ENCODE peak calls at places on chromosomes 16 and 17, in six cellular contexts. One of them, this sample, is unnamed.

GRCh38 chr17:7884581-7885356 is 3.8 kb upstream of the CHD3 start:
- DNase-seq in heart right ventricle: no peak
- DNase-seq in breast epithelium: no peak
- DNase-seq in upper lobe of right lung: peak
- DNase-seq in SK-N-SH: peak
- DNase-seq in ovary: peak
- DNase-seq in this sample: no peak

GRCh38 chr17:71412803-71413202 is 708.0 kb upstream of the SOX9 start:
- DNase-seq in breast epithelium: no peak
- DNase-seq in upper lobe of right lung: no peak
- DNase-seq in ovary: no peak
- DNase-seq in SK-N-SH: no peak
- DNase-seq in heart right ventricle: no peak
- DNase-seq in this sample: peak

GRCh38 chr17:49018673-49019215 is 21.6 kb downstream of the IGF2BP1 start:
- DNase-seq in heart right ventricle: no peak
- DNase-seq in breast epithelium: no peak
- DNase-seq in upper lobe of right lung: no peak
- DNase-seq in ovary: no peak
- DNase-seq in SK-N-SH: no peak
- DNase-seq in this sample: no peak

GRCh38 chr16:23859713-23860269 is 24.0 kb downstream of the PRKCB start:
- DNase-seq in ovary: no peak
- DNase-seq in upper lobe of right lung: no peak
- DNase-seq in breast epithelium: no peak
- DNase-seq in heart right ventricle: no peak
- DNase-seq in SK-N-SH: no peak
- DNase-seq in this sample: no peak

GRCh38 chr16:11405331-11406176 is 60.3 kb downstream of the RMI2 start:
- DNase-seq in breast epithelium: no peak
- DNase-seq in SK-N-SH: peak
- DNase-seq in upper lobe of right lung: no peak
- DNase-seq in ovary: no peak
- DNase-seq in heart right ventricle: no peak
- DNase-seq in this sample: peak

GRCh38 chr16:71666928-71667707 is 41.1 kb downstream of the MARVELD3 start:
- DNase-seq in SK-N-SH: no peak
- DNase-seq in upper lobe of right lung: no peak
- DNase-seq in ovary: no peak
- DNase-seq in heart right ventricle: no peak
- DNase-seq in breast epithelium: no peak
- DNase-seq in this sample: no peak

GRCh38 chr16:1333149-1333812 is at the start of gene BAIAP3:
- DNase-seq in heart right ventricle: no peak
- DNase-seq in upper lobe of right lung: no peak
- DNase-seq in ovary: no peak
- DNase-seq in SK-N-SH: peak
- DNase-seq in breast epithelium: no peak
- DNase-seq in this sample: peak

GRCh38 chr17:1328437-1328836 is 49.0 kb downstream of the TRARG1 start:
- DNase-seq in SK-N-SH: no peak
- DNase-seq in heart right ventricle: no peak
- DNase-seq in ovary: no peak
- DNase-seq in breast epithelium: no peak
- DNase-seq in upper lobe of right lung: peak
- DNase-seq in this sample: no peak

GRCh38 chr17:40107266-40107980 is 7.0 kb upstream of the NR1D1 start:
- DNase-seq in SK-N-SH: no peak
- DNase-seq in ovary: peak
- DNase-seq in heart right ventricle: peak
- DNase-seq in breast epithelium: no peak
- DNase-seq in upper lobe of right lung: no peak
- DNase-seq in this sample: no peak

GRCh38 chr17:63773272-63774140 is at the start of gene CCDC47:
- DNase-seq in ovary: peak
- DNase-seq in heart right ventricle: peak
- DNase-seq in breast epithelium: peak
- DNase-seq in upper lobe of right lung: peak
- DNase-seq in SK-N-SH: peak
- DNase-seq in this sample: peak

GRCh38 chr17:63775420-63775819 is 1.4 kb downstream of the DDX42 start:
- DNase-seq in upper lobe of right lung: no peak
- DNase-seq in heart right ventricle: no peak
- DNase-seq in ovary: no peak
- DNase-seq in SK-N-SH: peak
- DNase-seq in breast epithelium: no peak
- DNase-seq in this sample: peak

GRCh38 chr17:63772801-63773271 is 561 bp downstream of the CCDC47 start:
- DNase-seq in upper lobe of right lung: no peak
- DNase-seq in ovary: no peak
- DNase-seq in heart right ventricle: no peak
- DNase-seq in SK-N-SH: peak
- DNase-seq in breast epithelium: no peak
- DNase-seq in this sample: peak

GRCh38 chr17:63774982-63775290 is 966 bp downstream of the DDX42 start:
- DNase-seq in upper lobe of right lung: no peak
- DNase-seq in breast epithelium: no peak
- DNase-seq in heart right ventricle: no peak
- DNase-seq in ovary: no peak
- DNase-seq in SK-N-SH: no peak
- DNase-seq in this sample: peak

DNA sequence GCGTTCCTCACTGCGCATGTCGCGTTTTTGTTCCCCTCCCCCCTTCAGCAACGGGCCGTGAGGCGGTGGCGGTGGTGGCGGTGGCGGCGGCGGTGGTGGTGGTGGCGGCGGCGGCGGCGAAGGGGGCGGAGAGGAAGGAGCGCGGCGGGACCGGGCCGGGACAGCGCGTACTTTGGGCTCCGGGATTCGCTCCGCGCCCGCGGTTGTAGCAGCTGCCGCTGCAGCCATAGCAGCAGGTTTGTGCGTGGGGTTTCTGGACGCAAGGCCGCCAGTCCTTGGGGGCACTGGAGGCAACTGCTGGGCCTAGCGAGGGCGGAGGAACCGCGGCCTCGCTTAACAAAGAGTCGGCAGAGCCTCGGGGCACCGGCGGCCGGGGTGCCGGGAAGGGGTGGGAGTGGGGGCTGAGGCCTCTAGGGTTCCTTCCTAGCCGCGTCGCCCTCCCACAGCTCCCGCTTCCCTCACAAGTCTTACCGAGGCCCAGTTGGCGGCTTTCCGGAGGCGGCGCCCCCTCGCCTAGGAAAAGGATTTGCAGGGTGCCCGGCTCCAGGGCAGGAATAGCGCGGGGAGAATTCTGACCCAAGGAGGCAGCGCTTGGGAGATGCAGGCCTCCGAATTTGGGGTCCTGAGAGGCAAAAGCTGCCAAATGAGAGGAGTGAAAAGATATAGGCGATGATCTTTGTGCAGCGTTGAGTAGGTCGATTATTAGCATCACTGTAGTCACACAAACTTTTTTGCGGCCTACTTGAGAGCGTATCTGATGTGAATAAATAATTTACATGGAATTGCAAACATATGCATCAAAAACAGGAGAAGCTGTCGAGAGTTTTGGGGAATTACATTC is at the start of gene DDX42:
- DNase-seq in upper lobe of right lung: peak
- DNase-seq in SK-N-SH: peak
- DNase-seq in heart right ventricle: peak
- DNase-seq in ovary: peak
- DNase-seq in breast epithelium: peak
- DNase-seq in this sample: peak
- TF ChIP-seq CTCF in upper lobe of right lung: no peak
- TF ChIP-seq CTCF in SK-N-SH: peak
- TF ChIP-seq CTCF in heart right ventricle: no peak
- TF ChIP-seq CTCF in ovary: no peak
- TF ChIP-seq CTCF in breast epithelium: no peak
- TF ChIP-seq CTCF in this sample: peak

GRCh38 chr16:20072524-20073202 is 1.0 kb downstream of the GPR139 start:
- DNase-seq in upper lobe of right lung: no peak
- DNase-seq in ovary: no peak
- DNase-seq in SK-N-SH: peak
- DNase-seq in heart right ventricle: no peak
- DNase-seq in breast epithelium: no peak
- DNase-seq in this sample: no peak

GRCh38 chr16:20075243-20075642 is 1.6 kb upstream of the GPR139 start:
- DNase-seq in heart right ventricle: no peak
- DNase-seq in ovary: no peak
- DNase-seq in upper lobe of right lung: no peak
- DNase-seq in SK-N-SH: no peak
- DNase-seq in breast epithelium: no peak
- DNase-seq in this sample: no peak

GRCh38 chr16:20074089-20074956 is 633 bp upstream of the GPR139 start:
- DNase-seq in upper lobe of right lung: no peak
- DNase-seq in SK-N-SH: peak
- DNase-seq in ovary: no peak
- DNase-seq in breast epithelium: no peak
- DNase-seq in heart right ventricle: no peak
- DNase-seq in this sample: no peak

GRCh38 chr16:20079106-20079505 is 5.4 kb upstream of the GPR139 start:
- DNase-seq in heart right ventricle: no peak
- DNase-seq in upper lobe of right lung: no peak
- DNase-seq in breast epithelium: no peak
- DNase-seq in SK-N-SH: no peak
- DNase-seq in ovary: no peak
- DNase-seq in this sample: no peak

DNA sequence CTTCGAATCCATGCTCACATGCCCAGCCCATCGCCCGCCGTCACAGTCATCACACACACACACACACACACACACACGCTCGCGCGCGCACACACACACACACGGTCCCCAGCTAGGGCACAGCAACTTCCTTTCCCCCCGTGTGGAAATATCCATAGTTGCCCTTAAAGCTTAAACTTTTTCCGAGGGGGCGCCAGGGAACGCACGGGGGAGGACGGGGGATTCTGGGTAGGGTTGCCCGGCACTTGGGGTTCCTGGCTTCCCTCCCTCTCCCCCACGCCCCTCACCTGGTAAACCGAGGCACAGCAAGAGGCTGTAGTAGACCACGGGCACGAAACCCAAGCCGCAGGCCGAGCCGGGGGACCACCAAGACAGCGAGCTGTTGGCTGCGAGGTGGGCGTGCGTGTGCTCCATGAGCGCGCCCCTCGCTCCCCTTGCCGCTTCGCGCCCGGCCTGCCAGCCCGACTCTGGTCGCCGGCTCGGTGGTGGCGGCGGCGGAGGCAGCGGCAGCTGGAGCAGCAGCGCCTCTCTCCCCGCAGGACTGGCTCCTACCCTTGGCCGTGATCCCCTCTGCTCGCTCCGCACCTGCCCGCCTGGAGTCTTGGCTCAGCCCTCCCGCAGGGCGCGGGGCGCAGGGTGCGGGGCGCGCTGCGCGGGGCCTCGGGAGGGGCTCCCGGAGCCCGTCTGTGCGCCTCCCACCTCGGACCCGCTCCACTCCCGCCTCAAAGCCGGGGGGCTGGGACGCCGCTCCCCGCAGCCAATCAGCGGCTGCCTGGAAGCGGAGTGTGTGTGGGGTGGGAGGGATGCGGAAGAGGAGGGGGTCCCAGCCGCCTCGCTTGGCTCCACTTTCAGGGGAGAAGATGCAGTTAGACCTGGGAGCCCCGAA is at the start of gene GPR139:
- DNase-seq in upper lobe of right lung: no peak
- DNase-seq in SK-N-SH: peak
- DNase-seq in ovary: no peak
- DNase-seq in breast epithelium: no peak
- DNase-seq in heart right ventricle: no peak
- DNase-seq in this sample: no peak
- H3K4me3 ChIP-seq in upper lobe of right lung: no peak
- H3K4me3 ChIP-seq in SK-N-SH: no peak
- H3K4me3 ChIP-seq in ovary: no peak
- H3K4me3 ChIP-seq in breast epithelium: no peak
- H3K4me3 ChIP-seq in heart right ventricle: no peak
- H3K4me3 ChIP-seq in this sample: no peak

DNA sequence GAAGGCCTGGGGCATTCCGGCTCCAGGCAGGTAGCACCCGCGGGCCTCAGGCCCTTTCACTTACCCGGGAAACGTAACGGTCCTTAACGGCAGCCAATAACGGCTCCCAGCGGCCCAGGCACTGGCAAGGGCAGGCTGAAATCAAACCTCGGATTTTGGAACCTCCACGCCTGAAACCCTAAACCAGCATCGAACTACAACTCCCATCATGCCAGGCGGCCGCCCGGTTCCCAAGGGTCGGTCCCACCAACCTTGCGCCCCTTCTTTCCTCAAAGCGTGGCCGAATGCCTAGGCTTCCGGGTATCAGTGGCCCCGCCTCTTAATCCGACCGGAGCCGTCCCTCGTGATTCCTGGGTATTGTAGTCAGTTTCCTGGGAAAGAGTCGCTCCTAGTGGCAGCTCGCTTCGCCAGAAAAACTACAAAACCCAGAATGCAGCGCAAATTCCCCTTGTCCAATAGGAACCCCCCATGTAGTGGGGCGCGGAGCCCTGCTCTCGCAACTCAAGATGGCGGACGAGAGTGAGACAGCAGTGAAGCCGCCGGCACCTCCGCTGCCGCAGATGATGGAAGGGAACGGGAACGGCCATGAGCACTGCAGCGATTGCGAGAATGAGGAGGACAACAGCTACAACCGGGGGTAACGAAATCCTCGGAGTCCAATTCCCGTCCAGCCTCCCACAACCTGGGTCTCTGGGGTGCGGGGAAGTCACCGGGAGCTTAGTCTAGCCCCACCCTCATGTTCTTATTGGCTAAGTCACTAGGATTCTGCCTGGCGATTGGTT is at the start of gene NMT1:
- DNase-seq in heart right ventricle: peak
- DNase-seq in SK-N-SH: peak
- DNase-seq in ovary: peak
- DNase-seq in breast epithelium: peak
- DNase-seq in upper lobe of right lung: peak
- DNase-seq in this sample: peak
- TF ChIP-seq CTCF in heart right ventricle: no peak
- TF ChIP-seq CTCF in SK-N-SH: no peak
- TF ChIP-seq CTCF in ovary: no peak
- TF ChIP-seq CTCF in breast epithelium: peak
- TF ChIP-seq CTCF in upper lobe of right lung: no peak
- TF ChIP-seq CTCF in this sample: no peak

DNA sequence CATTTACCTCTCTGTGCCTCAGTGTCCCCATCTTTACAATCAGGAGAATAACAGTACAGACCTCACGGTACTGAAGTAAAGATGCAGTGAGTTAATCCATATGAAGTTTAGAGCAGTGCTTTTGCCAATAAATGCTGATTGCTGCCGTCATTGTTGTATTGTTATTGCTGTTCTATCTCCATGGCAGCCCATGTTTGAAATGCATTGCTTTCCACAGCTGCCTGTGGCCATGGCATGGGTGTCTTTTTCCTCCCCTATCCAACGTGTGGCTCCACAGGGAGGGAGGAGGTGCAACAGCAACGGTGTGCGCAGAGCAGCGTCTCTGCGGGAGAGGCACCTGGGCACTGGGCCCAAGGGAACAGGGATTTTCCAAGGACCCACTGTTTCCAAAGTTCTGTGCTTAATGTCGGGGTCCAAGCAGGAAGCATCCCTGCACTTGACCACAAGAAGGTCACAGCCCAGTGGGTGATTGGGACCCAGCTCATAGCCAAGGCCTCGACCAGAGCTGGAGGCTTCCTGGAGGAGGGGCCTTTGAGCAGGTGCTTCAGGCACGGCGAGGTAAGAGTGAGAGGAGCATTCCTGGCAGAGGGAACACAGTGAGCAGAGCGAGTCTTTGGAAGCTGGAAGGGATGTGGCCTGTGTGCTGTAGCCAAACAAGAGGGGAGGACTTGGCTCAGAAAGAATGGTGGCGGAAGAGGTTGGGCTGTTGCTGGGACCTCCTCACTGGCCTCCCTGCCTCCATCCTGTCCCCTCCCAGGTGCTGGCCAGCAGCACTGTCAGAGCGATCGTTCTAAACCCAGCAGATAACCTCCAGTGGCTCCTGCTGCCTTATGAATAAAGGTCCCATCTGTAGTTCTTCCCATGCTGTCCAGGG is 3.9 kb downstream of the RAI1 start:
- DNase-seq in SK-N-SH: peak
- DNase-seq in heart right ventricle: peak
- DNase-seq in breast epithelium: no peak
- DNase-seq in upper lobe of right lung: peak
- DNase-seq in ovary: no peak
- DNase-seq in this sample: peak
- H3K4me3 ChIP-seq in SK-N-SH: no peak
- H3K4me3 ChIP-seq in heart right ventricle: no peak
- H3K4me3 ChIP-seq in breast epithelium: no peak
- H3K4me3 ChIP-seq in upper lobe of right lung: no peak
- H3K4me3 ChIP-seq in ovary: no peak
- H3K4me3 ChIP-seq in this sample: no peak